ENCODE peak calls at places on chromosomes 11 and 22, in four cellular contexts. U, F, D and K are unnamed samples.

GRCh38 chr22:18120941-18121340 is 10.3 kb downstream of the TUBA8 start:
- DNase-seq in U (no peak), F (no peak), D (no peak), K (no peak)

GRCh38 chr11:121652982-121653381 is 200.2 kb upstream of the SORL1-AS1 start:
- DNase-seq in F (no peak), D (no peak), U (peak), K (no peak)

GRCh38 chr11:86802601-86803051 is 2.3 kb downstream of the PRSS23 start:
- DNase-seq in U (peak), D (no peak), F (no peak), K (no peak)

GRCh38 chr11:101487775-101488174 is 96.0 kb downstream of the TRPC6 start:
- DNase-seq in U (no peak), F (no peak), D (no peak), K (peak)

GRCh38 chr11:84289381-84289906 is 1003.3 kb upstream of the CCDC90B start:
- DNase-seq in U (no peak), F (no peak), D (no peak), K (no peak)

GRCh38 chr22:47366026-47366767 is 603.7 kb downstream of the TBC1D22A start:
- DNase-seq in F (no peak), U (peak), D (no peak), K (no peak)

GRCh38 chr22:46087816-46088277 is 62.5 kb upstream of the PPARA start:
- DNase-seq in D (peak), U (peak), F (peak), K (peak)

GRCh38 chr11:123654566-123655081 is at the start of gene SCN3B:
- DNase-seq in D (peak), U (peak), F (peak), K (peak)

GRCh38 chr11:60959445-60959844 is 7.5 kb upstream of the SLC15A3 start:
- DNase-seq in F (no peak), D (no peak), U (no peak), K (no peak)

GRCh38 chr22:21949569-21949918 is 3.1 kb downstream of the PPM1F start:
- DNase-seq in F (no peak), U (no peak), D (no peak), K (no peak)

GRCh38 chr11:128420943-128421342 is 166.4 kb downstream of the ETS1 start:
- DNase-seq in U (no peak), F (no peak), D (no peak), K (no peak)

GRCh38 chr11:67438121-67438902 is 830 bp upstream of the PTPRCAP start:
- DNase-seq in F (no peak), D (no peak), U (no peak), K (no peak)

GRCh38 chr11:9206496-9206895 is 58.7 kb downstream of the DENND5A start:
- DNase-seq in U (no peak), F (no peak), D (no peak), K (no peak)

GRCh38 chr11:31720225-31720624 is 90.9 kb downstream of the PAX6 start:
- DNase-seq in U (no peak), D (no peak), F (no peak), K (no peak)

GRCh38 chr11:65786786-65787636 is at the start of gene OVOL1:
- DNase-seq in U (peak), D (peak), F (no peak), K (no peak)

GRCh38 chr11:86923993-86924766 is 31.0 kb downstream of the FZD4 start:
- DNase-seq in F (no peak), U (no peak), D (no peak), K (no peak)

GRCh38 chr11:44596541-44597276 is 31.2 kb downstream of the CD82 start:
- DNase-seq in D (no peak), F (no peak), U (no peak), K (no peak)

GRCh38 chr11:117878314-117878938 is 2.0 kb upstream of the FXYD6 start:
- DNase-seq in U (no peak), F (no peak), D (no peak), K (no peak)

GRCh38 chr22:37565830-37566229 is 5.5 kb downstream of the CDC42EP1 start:
- DNase-seq in F (no peak), D (no peak), U (no peak), K (no peak)

DNA sequence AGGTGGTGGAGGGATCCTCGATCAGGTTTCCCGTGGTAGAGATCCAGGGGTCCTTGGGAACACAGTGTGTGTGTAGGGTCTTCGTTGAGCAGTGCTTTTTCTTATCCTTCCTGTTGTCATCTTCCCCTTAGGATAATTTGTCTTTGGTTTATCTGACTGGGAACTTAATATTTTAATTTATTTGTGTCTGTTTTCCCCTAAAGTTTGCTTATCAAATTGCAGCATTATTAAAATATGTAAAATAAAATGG is 433 bp downstream of the RBM7 start:
- DNase-seq in U (no peak), F (no peak), D (no peak), K (no peak)
- H3K4me3 ChIP-seq in U (peak), F (peak), D (peak), K (peak)

GRCh38 chr11:76839326-76839725 is 21.4 kb upstream of the ACER3 start:
- DNase-seq in U (no peak), F (no peak), D (no peak), K (no peak)

GRCh38 chr11:76835928-76836612 is 24.6 kb upstream of the ACER3 start:
- DNase-seq in D (peak), F (no peak), U (peak), K (peak)

GRCh38 chr11:76837696-76838421 is 22.9 kb upstream of the ACER3 start:
- DNase-seq in U (no peak), F (no peak), D (no peak), K (no peak)

GRCh38 chr11:76836613-76837291 is 24.0 kb upstream of the ACER3 start:
- DNase-seq in U (no peak), F (no peak), D (no peak), K (no peak)

GRCh38 chr11:76838422-76839068 is 22.2 kb upstream of the ACER3 start:
- DNase-seq in F (no peak), D (no peak), U (no peak), K (no peak)
- TF ChIP-seq CTCF in F (no peak), D (no peak), U (no peak), K (peak)

GRCh38 chr22:24865508-24865907 is 59.5 kb downstream of the SGSM1 start:
- DNase-seq in U (no peak), F (no peak), D (no peak), K (no peak)

GRCh38 chr22:24855794-24856193 is 49.8 kb downstream of the SGSM1 start:
- DNase-seq in D (no peak), U (no peak), F (no peak), K (no peak)

GRCh38 chr22:24857576-24857975 is 51.6 kb downstream of the SGSM1 start:
- DNase-seq in U (no peak), F (no peak), D (no peak), K (no peak)

DNA sequence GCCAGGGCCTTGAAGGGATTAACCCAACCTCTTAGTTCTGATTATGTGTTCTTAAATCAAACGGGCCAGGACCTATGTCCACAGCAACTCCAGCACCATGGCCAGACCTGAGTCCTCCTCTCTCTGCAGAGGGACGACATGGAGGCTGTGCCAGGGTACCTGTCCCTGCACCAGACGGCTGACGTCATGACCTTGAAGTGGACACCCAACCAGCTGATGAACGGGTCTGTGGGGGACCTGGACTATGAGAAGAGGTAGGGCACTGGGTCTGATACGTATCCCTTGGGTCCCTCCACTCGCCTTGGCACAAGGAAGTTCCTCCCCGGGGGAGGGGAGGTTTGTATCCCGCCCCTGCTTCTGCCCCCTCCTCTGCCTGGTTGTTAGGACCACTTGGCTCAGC is 53.6 kb downstream of the SGSM1 start:
- DNase-seq in D (no peak), U (no peak), F (no peak), K (no peak)
- H3K4me3 ChIP-seq in D (no peak), U (no peak), F (no peak), K (no peak)

DNA sequence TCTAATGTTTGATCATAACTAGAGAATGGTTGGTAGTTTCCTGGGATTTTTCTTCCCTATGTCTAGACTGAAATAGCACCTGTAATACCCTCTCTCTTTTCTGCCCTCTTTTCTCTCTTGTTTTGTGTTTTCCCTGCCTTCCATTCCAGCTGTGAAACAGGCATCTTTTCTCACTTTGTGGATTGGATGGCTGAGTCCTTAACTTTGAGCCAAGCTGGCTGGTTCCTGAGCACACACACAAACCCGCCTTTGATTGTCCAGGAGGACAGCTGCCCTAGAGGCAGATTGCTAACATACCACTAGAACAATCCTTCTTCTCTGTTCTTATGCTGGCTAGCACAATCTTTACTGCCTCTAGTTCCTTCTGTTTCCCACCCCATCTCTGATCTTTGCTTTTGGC is 17.7 kb downstream of the CTNND1 start:
- DNase-seq in U (peak), F (no peak), D (no peak), K (no peak)
- TF ChIP-seq CTCF in U (no peak), F (no peak), D (no peak), K (no peak)